ENCODE peak calls at places on chromosomes 3 and 15, in seven cellular contexts. G is CD8-positive, alpha-beta T cell; L is activated gamma-delta T cell; P is Peyer's patch; D is GM12891; F is T-helper 17 cell; Y is endothelial cell. I is an unnamed sample.

GRCh38 chr3:157175678-157176077 is 15.7 kb upstream of the CCNL1 start:
- DNase-seq in G (peak), L (no peak), P (peak), D (peak), F (no peak), Y (peak), I (no peak)

GRCh38 chr3:187318819-187319616 is 27.5 kb upstream of the MASP1 start:
- DNase-seq in G (peak), L (no peak), P (peak), D (no peak), F (peak), Y (peak), I (no peak)

GRCh38 chr15:49238342-49238741 is 68.3 kb downstream of the GALK2 start:
- DNase-seq in G (no peak), L (no peak), P (no peak), D (no peak), F (no peak), Y (no peak), I (no peak)

GRCh38 chr15:74336061-74337005 is 31.1 kb downstream of the CYP11A1 start:
- DNase-seq in G (no peak), L (no peak), P (no peak), D (no peak), F (no peak), Y (no peak), I (no peak)

GRCh38 chr3:41632705-41633104 is 329.2 kb downstream of the ULK4 start:
- DNase-seq in G (no peak), L (no peak), P (no peak), D (no peak), F (no peak), Y (no peak), I (no peak)

GRCh38 chr3:152834354-152835310 is at the start of gene P2RY1:
- DNase-seq in G (no peak), L (no peak), P (peak), D (peak), F (no peak), Y (peak), I (peak)

GRCh38 chr3:159669024-159669476 is 319.6 kb upstream of the IL12A start:
- DNase-seq in G (no peak), L (no peak), P (no peak), D (no peak), F (no peak), Y (no peak), I (no peak)

GRCh38 chr3:100436951-100437350 is 35.6 kb downstream of the LNP1 start:
- DNase-seq in G (no peak), L (no peak), P (no peak), D (no peak), F (no peak), Y (no peak), I (no peak)

GRCh38 chr3:132926098-132926497 is 112.1 kb upstream of the TMEM108 start:
- DNase-seq in G (no peak), L (no peak), P (no peak), D (no peak), F (no peak), Y (no peak), I (no peak)

GRCh38 chr3:159604151-159604581 is 384.5 kb upstream of the IL12A start:
- DNase-seq in G (no peak), L (no peak), P (no peak), D (no peak), F (no peak), Y (no peak), I (no peak)